ENCODE peak calls at places on chromosome 6, in six cellular contexts. S, X, W, Q, R and D are unnamed samples.

GRCh38 chr6:43488667-43489276 is 11.4 kb downstream of the TJAP1 start:
- DNase-seq in S (no peak), R (no peak), Q (no peak), X (no peak), W (no peak), D (peak)

GRCh38 chr6:135568366-135568765 is 70.8 kb upstream of the AHI1 start:
- DNase-seq in X (no peak), R (peak), W (peak), Q (peak), S (no peak), D (peak)

GRCh38 chr6:113825776-113826175 is 31.4 kb upstream of the MARCKS start:
- DNase-seq in R (no peak), X (no peak), Q (peak), W (no peak), S (no peak), D (peak)

GRCh38 chr6:162177733-162178132 is 549.8 kb downstream of the PRKN start:
- DNase-seq in W (no peak), X (peak), Q (peak), R (no peak), S (no peak), D (peak)

GRCh38 chr6:14066782-14067406 is 50.7 kb upstream of the CD83 start:
- DNase-seq in R (peak), W (peak), S (no peak), X (peak), Q (peak), D (peak)

GRCh38 chr6:25623065-25623464 is 28.9 kb upstream of the SCGN start:
- DNase-seq in S (no peak), W (no peak), R (no peak), X (no peak), Q (no peak), D (no peak)

GRCh38 chr6:5746392-5747140 is 260.2 kb downstream of the NRN1 start:
- DNase-seq in Q (no peak), S (no peak), X (peak), R (no peak), W (no peak), D (no peak)

GRCh38 chr6:24431045-24431451 is 28.3 kb downstream of the MRS2 start:
- DNase-seq in W (peak), Q (peak), R (peak), S (peak), X (peak), D (peak)

GRCh38 chr6:57303931-57304681 is 13.3 kb upstream of the PRIM2 start:
- DNase-seq in W (no peak), X (no peak), R (no peak), Q (peak), S (no peak), D (no peak)

DNA sequence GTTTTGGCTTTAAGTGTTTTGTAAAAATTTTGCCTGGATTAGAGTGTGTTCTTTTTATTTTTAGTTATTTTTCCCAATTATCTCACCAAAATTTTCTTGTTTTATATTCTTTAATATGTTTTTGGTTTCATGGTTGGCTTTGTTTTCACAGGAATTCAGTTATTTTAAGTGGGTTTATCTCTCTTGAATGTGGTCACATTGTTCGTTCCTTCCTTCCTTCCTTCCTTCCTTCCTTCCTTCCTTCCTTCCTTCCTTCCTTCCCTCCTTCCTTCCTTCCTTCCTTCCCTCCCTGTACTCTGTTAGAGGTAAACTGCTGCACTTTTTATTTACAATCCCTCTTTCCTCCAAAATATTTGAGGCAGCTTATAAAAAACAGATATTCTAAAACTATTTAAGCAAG is 672.9 kb upstream of the CITED2 start:
- DNase-seq in S (no peak), R (no peak), W (no peak), X (no peak), Q (no peak), D (no peak)
- TF ChIP-seq CTCF in S (no peak), R (no peak), W (no peak), X (no peak), Q (no peak), D (no peak)

GRCh38 chr6:121436172-121436965 is 923 bp downstream of the GJA1 start:
- DNase-seq in Q (peak), R (no peak), X (no peak), W (no peak), S (no peak), D (no peak)

GRCh38 chr6:121435444-121436069 is at the start of gene GJA1:
- DNase-seq in X (peak), S (no peak), W (peak), Q (peak), R (no peak), D (peak)

GRCh38 chr6:121434037-121434770 is 1.2 kb upstream of the GJA1 start:
- DNase-seq in Q (no peak), S (no peak), R (no peak), X (peak), W (no peak), D (no peak)

GRCh38 chr6:121426686-121427085 is 8.8 kb upstream of the GJA1 start:
- DNase-seq in S (no peak), R (no peak), W (no peak), X (no peak), Q (no peak), D (no peak)

DNA sequence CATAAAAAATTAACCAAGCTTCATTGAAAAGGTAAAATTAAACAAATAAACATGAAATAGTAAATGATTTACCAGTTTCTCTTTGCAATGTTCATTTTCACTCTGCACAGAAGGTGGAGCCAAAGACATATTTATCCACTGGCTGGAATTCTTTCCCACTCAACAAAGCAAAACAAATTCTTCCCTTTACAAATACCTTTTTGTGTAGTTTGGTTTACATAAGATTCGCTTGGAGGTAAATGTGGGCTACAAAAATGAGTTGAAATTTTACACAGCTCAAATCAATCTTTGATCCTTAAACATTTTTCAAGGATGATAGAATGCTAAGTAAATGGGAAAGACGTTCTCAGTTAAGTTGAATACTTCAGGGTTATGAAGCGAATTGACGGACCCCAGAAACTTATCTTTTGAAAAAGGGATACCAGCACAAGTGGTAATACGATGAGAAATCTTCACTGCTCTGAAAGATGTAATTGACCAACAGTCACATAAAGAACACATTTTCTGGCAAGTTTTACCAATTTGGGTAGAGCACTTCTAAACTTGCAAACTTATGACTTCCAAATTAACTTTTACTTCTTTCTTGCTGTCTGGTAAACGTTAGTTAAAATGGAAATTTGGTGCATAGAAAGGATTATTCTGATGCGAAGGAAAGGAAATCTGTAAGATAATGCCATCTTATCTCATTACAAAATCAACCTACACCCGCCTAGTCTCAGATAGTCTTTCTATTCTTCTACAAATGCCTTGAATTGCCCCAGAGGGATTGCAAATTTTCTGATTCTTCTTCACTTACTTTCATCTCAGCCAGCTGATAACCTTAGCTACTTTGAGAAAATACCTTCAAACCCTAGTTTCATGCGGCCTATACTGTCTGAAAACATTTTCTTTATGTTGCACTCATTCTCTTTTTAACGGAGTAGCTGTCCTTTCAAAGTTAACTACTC is 4.7 kb upstream of the GJA1 start:
- DNase-seq in X (no peak), W (peak), R (no peak), S (no peak), Q (peak), D (peak)
- TF ChIP-seq CTCF in X (peak), W (peak), R (peak), S (peak), Q (peak), D (peak)

DNA sequence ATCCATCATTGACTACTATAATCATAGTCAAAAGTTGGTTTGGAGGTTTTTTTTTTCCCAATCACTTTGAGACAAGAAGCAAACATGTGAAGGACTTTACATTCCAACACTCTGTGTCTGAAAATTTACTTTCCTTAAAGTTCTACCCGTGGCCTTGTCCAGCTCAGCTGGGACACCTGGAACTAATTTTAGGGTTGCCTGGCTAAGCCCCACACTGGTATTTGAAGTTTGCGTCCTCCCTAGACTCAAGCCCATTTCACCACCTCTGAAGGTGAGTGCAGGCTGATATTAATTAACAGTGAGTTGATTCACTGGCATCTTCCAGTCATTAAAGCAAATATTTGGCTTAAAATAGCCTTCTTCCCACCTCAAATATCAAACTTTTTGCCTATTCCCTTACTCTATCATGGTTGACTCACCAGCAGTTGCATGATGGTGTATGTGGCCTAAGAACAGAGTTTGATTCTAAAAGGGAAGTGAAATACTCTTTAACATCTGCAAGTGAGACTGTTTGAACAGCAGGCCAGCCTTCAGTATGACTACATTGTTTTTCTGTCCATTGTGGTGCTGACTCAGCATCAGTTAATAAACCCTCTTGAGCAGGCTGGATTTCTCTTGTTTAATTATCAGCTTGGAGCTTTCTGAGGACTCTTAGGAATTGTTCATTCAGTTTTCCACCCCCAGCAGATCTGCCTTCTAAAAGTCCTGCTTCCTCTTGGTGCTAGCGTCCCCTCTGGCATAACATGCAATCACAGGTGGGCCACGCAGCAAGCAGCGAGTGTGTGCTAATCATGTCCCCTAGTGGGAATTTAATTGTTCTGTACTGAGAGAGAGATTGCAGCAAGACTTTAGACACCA is 1.8 kb upstream of the PRDM1 start:
- DNase-seq in Q (peak), W (peak), X (peak), R (peak), S (no peak), D (peak)
- TF ChIP-seq CTCF in Q (peak), W (peak), X (peak), R (peak), S (no peak), D (peak)

DNA sequence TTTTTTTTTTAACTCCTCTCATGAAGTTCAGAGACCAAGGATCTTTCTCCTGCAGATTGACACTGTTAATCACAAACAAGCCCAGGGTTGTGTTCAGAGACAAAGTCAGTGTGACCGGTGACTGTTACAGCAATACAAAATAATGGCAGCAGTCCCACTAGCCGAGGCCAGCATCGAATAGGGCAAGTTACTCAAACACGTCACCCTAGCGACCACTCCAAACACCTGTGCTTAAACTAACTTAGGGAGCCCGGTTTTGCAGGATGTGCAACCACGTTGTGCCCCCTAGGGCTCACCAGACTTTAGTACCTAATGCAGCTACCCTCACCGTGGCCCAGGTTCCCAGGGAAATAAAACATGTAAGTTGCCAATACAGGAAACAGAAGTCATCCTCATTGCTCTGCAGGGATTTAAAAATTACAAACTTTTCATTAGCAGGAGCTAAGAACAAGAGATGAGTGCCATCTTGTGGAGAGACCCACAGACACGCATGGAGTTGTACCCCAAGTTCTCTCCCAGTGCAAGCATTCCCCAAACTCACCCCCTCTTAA is 38.1 kb downstream of the FAM50B start:
- DNase-seq in W (no peak), X (no peak), S (peak), Q (peak), R (peak), D (peak)
- TF ChIP-seq CTCF in W (peak), X (peak), S (peak), Q (peak), R (peak), D (peak)

GRCh38 chr6:85771925-85772430 is 129.3 kb upstream of the SYNCRIP start:
- DNase-seq in Q (no peak), W (no peak), R (no peak), S (no peak), X (peak), D (no peak)

GRCh38 chr6:85772641-85773040 is 130.0 kb upstream of the SYNCRIP start:
- DNase-seq in Q (no peak), S (no peak), R (no peak), X (no peak), W (no peak), D (no peak)

GRCh38 chr6:85771455-85771854 is 128.8 kb upstream of the SYNCRIP start:
- DNase-seq in W (no peak), X (no peak), S (no peak), R (no peak), Q (no peak), D (no peak)

DNA sequence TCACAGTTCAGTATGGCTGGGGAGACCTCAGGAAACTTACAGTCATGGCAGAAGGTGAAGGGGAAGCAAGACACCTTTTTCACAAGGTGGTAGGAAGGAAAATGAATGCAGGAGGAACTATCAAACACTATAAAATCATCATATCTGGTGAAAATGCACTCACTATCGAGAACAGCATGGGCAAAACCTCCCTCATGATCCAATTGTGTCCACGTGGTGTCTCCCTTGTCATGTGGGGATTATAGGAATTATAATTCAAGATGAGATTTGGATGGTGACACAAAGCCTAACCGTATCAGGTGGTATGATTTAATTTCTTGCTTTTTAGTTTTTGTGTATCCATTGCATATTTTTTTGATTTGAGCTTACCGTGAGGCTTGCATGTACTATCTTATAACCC is 133.2 kb upstream of the SYNCRIP start:
- DNase-seq in R (no peak), S (no peak), X (no peak), W (no peak), Q (no peak), D (no peak)
- TF ChIP-seq CTCF in R (no peak), S (no peak), X (no peak), W (no peak), Q (no peak), D (no peak)

GRCh38 chr6:170267688-170268087 is 23.2 kb downstream of the DLL1 start:
- DNase-seq in Q (no peak), R (no peak), S (no peak), X (no peak), W (no peak), D (no peak)

GRCh38 chr6:170266061-170266825 is 24.6 kb downstream of the DLL1 start:
- DNase-seq in S (no peak), Q (peak), X (no peak), R (no peak), W (no peak), D (no peak)

GRCh38 chr6:170264086-170264485 is 26.8 kb downstream of the DLL1 start:
- DNase-seq in X (no peak), W (no peak), Q (no peak), S (no peak), R (no peak), D (no peak)

GRCh38 chr6:170263410-170263809 is 27.5 kb downstream of the DLL1 start:
- DNase-seq in S (no peak), R (no peak), W (no peak), Q (no peak), X (no peak), D (no peak)

DNA sequence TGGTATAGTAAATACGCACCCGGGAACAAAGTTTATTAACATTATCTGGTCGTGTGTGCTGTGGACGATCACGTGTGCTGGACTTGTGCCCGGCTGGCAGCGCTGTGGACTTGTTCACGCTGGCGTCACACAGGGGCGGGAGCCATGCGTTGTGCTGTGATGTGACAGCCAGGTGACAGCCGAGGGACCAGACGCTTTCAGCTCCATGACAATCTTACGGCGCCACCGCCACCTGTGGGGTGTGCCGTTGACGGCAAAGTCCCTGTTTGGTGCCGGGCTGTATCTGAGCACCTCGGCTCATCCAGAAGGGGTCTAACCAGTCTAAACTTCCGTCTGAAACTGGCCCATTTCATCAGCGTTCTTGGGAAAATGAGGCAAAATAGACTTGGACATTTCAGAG is 25.2 kb downstream of the DLL1 start:
- DNase-seq in S (no peak), W (no peak), R (no peak), X (no peak), Q (peak), D (no peak)
- TF ChIP-seq CTCF in S (no peak), W (no peak), R (no peak), X (no peak), Q (no peak), D (no peak)

DNA sequence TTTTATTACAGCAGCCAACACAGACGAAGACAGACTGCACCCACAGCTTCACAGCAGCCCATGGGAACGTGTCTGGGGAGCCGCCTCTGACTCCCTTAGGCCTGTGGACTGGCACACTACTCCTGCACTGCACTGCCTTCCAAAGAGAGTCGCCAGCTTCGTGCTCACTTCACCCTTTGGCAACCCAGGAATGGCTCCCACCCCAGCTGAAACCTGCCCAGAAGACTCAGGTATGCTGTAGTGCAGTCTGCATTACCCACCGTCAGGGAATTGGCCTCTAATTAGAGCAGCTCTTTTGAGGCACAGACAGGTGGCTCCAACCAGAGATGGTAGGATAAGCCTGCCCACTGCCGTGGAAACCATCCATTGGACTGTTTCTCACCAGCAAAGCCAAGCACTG is 39.9 kb upstream of the FRMD1 start:
- DNase-seq in Q (no peak), W (no peak), R (no peak), X (no peak), S (no peak), D (no peak)
- TF ChIP-seq CTCF in Q (no peak), W (no peak), R (no peak), X (no peak), S (no peak), D (no peak)

GRCh38 chr6:79946773-79947190 is 571 bp downstream of the ELOVL4 start:
- DNase-seq in S (no peak), W (no peak), R (no peak), Q (peak), X (no peak), D (peak)

GRCh38 chr6:79947191-79948173 is at the start of gene ELOVL4:
- DNase-seq in W (peak), X (peak), R (peak), S (no peak), Q (peak), D (peak)

GRCh38 chr6:79943133-79943532 is 4.2 kb downstream of the ELOVL4 start:
- DNase-seq in X (peak), R (no peak), Q (no peak), W (no peak), S (no peak), D (no peak)

GRCh38 chr6:79949235-79949634 is 1.9 kb upstream of the ELOVL4 start:
- DNase-seq in R (peak), X (peak), S (peak), Q (peak), W (peak), D (peak)

DNA sequence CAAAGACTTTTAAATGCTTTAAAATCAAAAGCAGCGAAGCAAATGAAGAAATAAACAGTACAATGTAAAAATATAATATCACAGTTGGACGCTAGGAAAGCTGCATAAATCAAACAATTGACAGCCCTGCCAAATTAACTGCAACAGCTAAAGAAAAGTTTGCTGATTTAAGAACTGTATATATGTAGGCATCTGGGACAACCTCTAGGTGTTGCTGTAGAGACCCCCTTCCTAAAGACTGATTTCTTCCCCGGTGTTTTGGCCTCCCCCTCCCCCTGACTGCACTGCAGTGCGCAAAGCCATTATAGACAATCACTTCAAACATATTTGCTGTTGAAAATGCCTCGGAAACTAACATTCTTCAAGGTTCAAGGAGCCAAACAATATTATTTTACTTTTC is 1.1 kb downstream of the ELOVL4 start:
- DNase-seq in X (peak), Q (peak), W (no peak), S (no peak), R (peak), D (peak)
- TF ChIP-seq CTCF in X (peak), Q (no peak), W (peak), S (no peak), R (peak), D (peak)